ENCODE peak calls at places on chromosomes 7 and 10, in four cellular contexts. One of them, this sample, is unnamed.

GRCh38 chr10:31896972-31897384 is 31.7 kb downstream of the ARHGAP12 start:
- DNase-seq in K562: no peak
- DNase-seq in esophagus squamous epithelium: no peak
- DNase-seq in vagina: no peak
- DNase-seq in this sample: no peak

GRCh38 chr7:111229951-111230350 is 139.0 kb downstream of the LRRN3 start:
- DNase-seq in K562: no peak
- DNase-seq in esophagus squamous epithelium: no peak
- DNase-seq in vagina: no peak
- DNase-seq in this sample: no peak

GRCh38 chr10:85995791-85996190 is 370.8 kb downstream of the GRID1 start:
- DNase-seq in K562: peak; percentile 28
- DNase-seq in esophagus squamous epithelium: no peak
- DNase-seq in vagina: no peak
- DNase-seq in this sample: no peak

GRCh38 chr7:26497801-26498596 is 206.3 kb downstream of the SNX10 start:
- DNase-seq in K562: peak; percentile 13
- DNase-seq in esophagus squamous epithelium: no peak
- DNase-seq in vagina: no peak
- DNase-seq in this sample: no peak

GRCh38 chr7:157794764-157795101 is 457.9 kb downstream of the DNAJB6 start:
- DNase-seq in K562: no peak
- DNase-seq in esophagus squamous epithelium: no peak
- DNase-seq in vagina: no peak
- DNase-seq in this sample: no peak

GRCh38 chr10:67884842-67885680 is 605 bp downstream of the SIRT1 start:
- DNase-seq in K562: peak; percentile 78
- DNase-seq in esophagus squamous epithelium: peak; percentile 16
- DNase-seq in vagina: peak; percentile 89
- DNase-seq in this sample: peak; percentile 84

GRCh38 chr10:127570036-127570435 is 20.9 kb downstream of the NPS start:
- DNase-seq in K562: no peak
- DNase-seq in esophagus squamous epithelium: no peak
- DNase-seq in vagina: no peak
- DNase-seq in this sample: no peak

GRCh38 chr10:12890958-12891357 is 110.6 kb downstream of the CCDC3 start:
- DNase-seq in K562: no peak
- DNase-seq in esophagus squamous epithelium: no peak
- DNase-seq in vagina: peak; percentile 5
- DNase-seq in this sample: no peak

GRCh38 chr10:113573368-113573767 is 20.5 kb downstream of the HABP2 start:
- DNase-seq in K562: no peak
- DNase-seq in esophagus squamous epithelium: no peak
- DNase-seq in vagina: no peak
- DNase-seq in this sample: no peak

GRCh38 chr7:155288055-155288454 is 9.6 kb upstream of the INSIG1 start:
- DNase-seq in K562: no peak
- DNase-seq in esophagus squamous epithelium: no peak
- DNase-seq in vagina: no peak
- DNase-seq in this sample: no peak
- H3K4me3 ChIP-seq in K562: no peak overlapping the region
- H3K4me3 ChIP-seq in esophagus squamous epithelium: no peak overlapping the region
- H3K4me3 ChIP-seq in vagina: no peak overlapping the region
- H3K4me3 ChIP-seq in this sample: no peak overlapping the region

GRCh38 chr10:44911081-44911540 is at the start of gene TMEM72:
- DNase-seq in K562: peak; percentile 50
- DNase-seq in esophagus squamous epithelium: no peak
- DNase-seq in vagina: no peak
- DNase-seq in this sample: peak; percentile 38
- H3K4me1 ChIP-seq in K562: peaks cover 35% of the 10 kb centered on the region
- H3K4me1 ChIP-seq in esophagus squamous epithelium: no peaks in the 10 kb centered on the region
- H3K4me1 ChIP-seq in vagina: no peaks in the 10 kb centered on the region
- H3K4me1 ChIP-seq in this sample: no peaks in the 10 kb centered on the region

GRCh38 chr10:117134084-117135025 is 3.7 kb downstream of the VAX1 start:
- DNase-seq in K562: no peak
- DNase-seq in esophagus squamous epithelium: no peak
- DNase-seq in vagina: no peak
- DNase-seq in this sample: no peak
- H3K4me3 ChIP-seq in K562: no peak overlapping the region
- H3K4me3 ChIP-seq in esophagus squamous epithelium: peak overlapping the region; percentile 18
- H3K4me3 ChIP-seq in vagina: peak overlapping the region; percentile 9
- H3K4me3 ChIP-seq in this sample: no peak overlapping the region

GRCh38 chr7:19530852-19531251 is 178.0 kb downstream of the POLR1F start:
- DNase-seq in K562: no peak
- DNase-seq in esophagus squamous epithelium: no peak
- DNase-seq in vagina: no peak
- DNase-seq in this sample: no peak

GRCh38 chr7:19530261-19530660 is 178.6 kb downstream of the POLR1F start:
- DNase-seq in K562: no peak
- DNase-seq in esophagus squamous epithelium: no peak
- DNase-seq in vagina: no peak
- DNase-seq in this sample: no peak

GRCh38 chr7:19522486-19522885 is 186.4 kb downstream of the POLR1F start:
- DNase-seq in K562: no peak
- DNase-seq in esophagus squamous epithelium: no peak
- DNase-seq in vagina: no peak
- DNase-seq in this sample: no peak

DNA sequence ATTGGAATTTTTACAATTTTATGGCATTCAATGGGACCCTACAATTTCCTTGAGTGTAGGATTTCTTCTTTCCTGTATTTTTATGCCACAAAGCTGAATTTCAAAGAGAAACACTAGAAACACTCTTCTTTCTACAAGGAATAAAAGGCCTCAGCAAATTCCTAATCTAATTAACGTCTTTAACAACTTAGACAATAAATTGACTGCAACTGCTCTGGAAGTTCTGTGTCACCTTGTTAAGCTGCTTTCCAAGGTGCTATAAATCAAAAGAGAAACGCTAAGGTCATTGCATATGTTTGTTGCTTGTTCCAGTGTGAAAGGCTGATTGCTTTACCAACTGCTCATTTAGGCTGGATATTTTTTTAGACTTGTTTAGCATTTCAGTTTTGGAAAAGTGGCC is 182.2 kb downstream of the POLR1F start:
- DNase-seq in K562: no peak
- DNase-seq in esophagus squamous epithelium: no peak
- DNase-seq in vagina: no peak
- DNase-seq in this sample: no peak
- H3K4me1 ChIP-seq in K562: no peaks in the 10 kb centered on the region
- H3K4me1 ChIP-seq in esophagus squamous epithelium: no peaks in the 10 kb centered on the region
- H3K4me1 ChIP-seq in vagina: no peaks in the 10 kb centered on the region
- H3K4me1 ChIP-seq in this sample: no peaks in the 10 kb centered on the region

GRCh38 chr10:36164556-36165504 is 522.7 kb upstream of the FZD8 start:
- DNase-seq in K562: no peak
- DNase-seq in esophagus squamous epithelium: no peak
- DNase-seq in vagina: no peak
- DNase-seq in this sample: no peak

GRCh38 chr10:36168777-36169176 is 526.7 kb upstream of the FZD8 start:
- DNase-seq in K562: no peak
- DNase-seq in esophagus squamous epithelium: no peak
- DNase-seq in vagina: no peak
- DNase-seq in this sample: no peak

DNA sequence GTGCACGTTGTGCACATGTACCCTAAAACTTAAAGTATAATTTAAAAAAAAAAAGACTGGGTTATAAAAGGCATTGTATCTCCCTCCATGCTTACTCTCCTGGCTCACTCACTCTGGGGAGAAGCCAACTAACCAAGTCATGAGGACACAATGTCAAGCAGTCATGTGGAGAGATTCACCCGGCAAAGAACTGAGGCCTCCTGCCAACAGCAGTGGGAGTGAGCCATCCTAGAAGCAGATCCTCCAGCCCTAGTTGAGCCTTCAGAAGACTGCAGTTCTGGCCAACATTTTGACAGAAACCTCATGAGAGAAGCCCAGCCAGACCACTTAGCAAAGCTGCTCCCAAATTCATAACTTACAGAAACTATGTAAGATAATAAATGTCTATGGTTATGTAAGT is 521.7 kb upstream of the FZD8 start:
- DNase-seq in K562: no peak
- DNase-seq in esophagus squamous epithelium: no peak
- DNase-seq in vagina: no peak
- DNase-seq in this sample: no peak
- H3K4me3 ChIP-seq in K562: no peak overlapping the region
- H3K4me3 ChIP-seq in esophagus squamous epithelium: no peak overlapping the region
- H3K4me3 ChIP-seq in vagina: no peak overlapping the region
- H3K4me3 ChIP-seq in this sample: no peak overlapping the region

DNA sequence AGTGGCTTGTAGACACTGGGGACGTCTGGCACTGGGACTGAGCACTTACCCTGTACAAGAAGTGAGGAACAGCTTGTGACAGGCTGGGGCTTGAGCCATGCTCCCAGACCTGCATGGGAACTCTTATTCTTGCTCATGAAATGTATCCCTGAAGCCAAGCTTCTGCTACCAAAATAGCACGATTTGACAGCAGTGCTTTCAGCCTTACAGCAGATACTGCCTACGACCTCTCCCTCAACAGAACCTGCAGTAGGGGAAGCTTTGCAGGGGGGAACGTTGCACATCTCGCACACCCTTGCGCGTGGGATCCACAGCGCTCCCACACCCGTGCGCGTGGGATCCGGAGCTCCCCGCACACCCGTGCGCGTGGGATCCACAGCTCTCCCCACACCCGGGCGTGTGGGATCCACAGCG is 88.0 kb downstream of the CREM start:
- DNase-seq in K562: no peak
- DNase-seq in esophagus squamous epithelium: no peak
- DNase-seq in vagina: no peak
- DNase-seq in this sample: no peak
- H3K4me1 ChIP-seq in K562: peaks cover 4% of the 10 kb centered on the region
- H3K4me1 ChIP-seq in esophagus squamous epithelium: no peaks in the 10 kb centered on the region
- H3K4me1 ChIP-seq in vagina: peaks cover 9% of the 10 kb centered on the region
- H3K4me1 ChIP-seq in this sample: no peaks in the 10 kb centered on the region

DNA sequence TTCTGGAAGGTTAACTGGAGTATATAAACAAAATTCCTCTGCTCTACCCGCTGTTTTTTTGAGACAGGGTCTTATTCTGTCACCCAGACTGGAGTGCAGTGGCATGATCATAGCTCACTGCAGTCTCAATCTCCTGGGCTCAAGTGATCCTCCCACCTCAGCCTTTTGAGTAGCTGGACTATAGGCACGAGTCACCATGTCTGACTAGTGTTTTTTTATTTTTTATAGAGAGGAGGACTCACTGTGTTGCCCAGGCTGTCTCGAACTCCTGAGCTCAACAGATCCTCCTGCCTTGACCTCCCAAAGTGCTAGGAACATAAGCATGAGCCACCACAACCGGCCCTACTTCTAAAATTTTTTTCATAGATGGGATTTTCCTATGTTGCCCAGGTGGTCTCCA is 2.2 kb downstream of the RAB18 start:
- DNase-seq in K562: no peak
- DNase-seq in esophagus squamous epithelium: no peak
- DNase-seq in vagina: no peak
- DNase-seq in this sample: no peak
- H3K4me3 ChIP-seq in K562: no peak overlapping the region
- H3K4me3 ChIP-seq in esophagus squamous epithelium: no peak overlapping the region
- H3K4me3 ChIP-seq in vagina: peak overlapping the region; percentile 7
- H3K4me3 ChIP-seq in this sample: no peak overlapping the region

DNA sequence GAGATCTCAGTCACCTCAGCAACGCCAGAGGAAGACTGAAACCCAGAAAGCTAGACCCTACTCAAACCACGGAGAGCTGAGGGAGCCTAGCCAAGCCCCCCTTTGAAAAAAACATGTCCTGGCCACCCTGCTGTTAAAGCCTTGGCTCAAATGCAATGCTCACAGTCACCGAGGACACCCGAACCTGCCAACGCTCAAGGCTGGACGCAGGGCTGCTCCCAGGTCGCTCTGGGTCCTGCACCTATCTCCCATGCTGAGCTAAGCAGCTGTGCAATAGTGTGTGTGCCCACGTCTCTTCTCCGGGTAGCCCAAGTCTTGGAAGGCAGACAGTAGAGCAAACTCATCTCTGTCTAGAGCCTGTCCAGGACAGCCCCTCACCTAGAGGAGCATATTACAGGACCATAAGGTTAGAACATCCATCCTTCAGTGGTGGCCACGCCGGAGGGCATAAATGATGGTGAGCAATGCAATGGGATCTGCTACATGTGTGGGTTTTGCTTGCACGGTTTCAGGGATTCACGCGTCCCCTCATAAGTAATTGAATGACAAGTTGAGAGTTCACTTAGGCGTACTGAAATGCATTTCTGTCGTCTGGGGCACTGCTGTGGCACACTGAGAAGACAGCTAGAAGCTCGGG is 94.2 kb upstream of the DDC start:
- DNase-seq in K562: no peak
- DNase-seq in esophagus squamous epithelium: no peak
- DNase-seq in vagina: peak; percentile 85
- DNase-seq in this sample: no peak
- H3K4me1 ChIP-seq in K562: peaks cover 4% of the 10 kb centered on the region
- H3K4me1 ChIP-seq in esophagus squamous epithelium: peaks cover 21% of the 10 kb centered on the region
- H3K4me1 ChIP-seq in vagina: peaks cover 82% of the 10 kb centered on the region
- H3K4me1 ChIP-seq in this sample: no peaks in the 10 kb centered on the region

This sample was measured in BE2C.